ENCODE peak calls at places on chromosomes 16 and 17, in five cellular contexts. M is Calu3, P is AG20443, A is posterior cingulate gyrus, S is HS-5. C is an unnamed sample.
A peak's percentile ranks its signal among the peaks of the same experiment; 100 is the strongest.

GRCh38 chr16:445566-445965 is 20.1 kb downstream of the RAB11FIP3 start:
- DNase-seq in M (no peak), P (no peak), A (no peak), S (no peak), C (no peak)

GRCh38 chr16:4718466-4718865 is 15.6 kb downstream of the ANKS3 start:
- DNase-seq in M (no peak), P (no peak), A (no peak), S (no peak), C (no peak)

GRCh38 chr16:13435873-13436474 is 484.0 kb upstream of the ERCC4 start:
- DNase-seq in M (no peak), P (no peak), A (no peak), S (no peak), C (no peak)

GRCh38 chr16:57190136-57190535 is 4.0 kb downstream of the RSPRY1 start:
- DNase-seq in M (no peak), P (no peak), A (no peak), S (no peak), C (no peak)

GRCh38 chr17:29933379-29933778 is 3.4 kb upstream of the SSH2 start:
- DNase-seq in M (peak; percentile 28), P (peak; percentile 24), A (no peak), S (no peak), C (no peak)

GRCh38 chr17:77282524-77283515 is 142.1 kb downstream of the SEC14L1 start:
- DNase-seq in M (peak; percentile 81), P (no peak), A (no peak), S (no peak), C (no peak)

GRCh38 chr17:51091635-51092034 is 29.0 kb downstream of the SPAG9 start:
- DNase-seq in M (no peak), P (no peak), A (no peak), S (no peak), C (no peak)

GRCh38 chr17:39626171-39626670 is 531 bp upstream of the PPP1R1B start:
- DNase-seq in M (peak; percentile 80), P (no peak), A (no peak), S (no peak), C (no peak)

GRCh38 chr17:63973930-63974593 is 1.3 kb upstream of the SCN4A start:
- DNase-seq in M (peak; percentile 35), P (peak; percentile 45), A (no peak), S (no peak), C (no peak)

GRCh38 chr17:15260376-15261062 is 4.6 kb downstream of the PMP22 start:
- DNase-seq in M (peak; percentile 77), P (peak; percentile 91), A (peak; percentile 78), S (no peak), C (peak; percentile 85)

GRCh38 chr16:67395458-67396158 is 2.3 kb upstream of the TPPP3 start:
- DNase-seq in M (peak; percentile 43), P (no peak), A (no peak), S (no peak), C (no peak)

GRCh38 chr17:33786478-33786877 is 468.6 kb upstream of the CCL2 start:
- DNase-seq in M (no peak), P (no peak), A (no peak), S (no peak), C (no peak)

GRCh38 chr17:58088624-58089023 is 5.4 kb downstream of the DYNLL2 start:
- DNase-seq in M (no peak), P (peak; percentile 0), A (no peak), S (no peak), C (no peak)

GRCh38 chr17:59366773-59367656 is 35.6 kb downstream of the YPEL2 start:
- DNase-seq in M (peak; percentile 45), P (peak; percentile 76), A (no peak), S (no peak), C (no peak)

C was measured in anterior cingulate cortex.